ENCODE peak calls at places on chromosomes 5 and 9, in nine cellular contexts. O is IMR-90, L is tibial nerve, Z is stomach, S is adrenal gland, T is HCT116, D is gastrocnemius medialis, A is suprapubic skin, Q is body of pancreas. U is an unnamed sample. For H3K9me3, the result is how much of the 10 kb centered on the place peaks cover.

GRCh38 chr5:135887447-135887864 is 8.2 kb downstream of the IL9 start:
- DNase-seq in O (peak), L (peak), Z (peak), S (peak), T (peak), D (peak), A (peak), Q (peak), U (no peak)

GRCh38 chr5:59587489-59588337 is 305.8 kb downstream of the PDE4D start:
- DNase-seq in O (peak), L (no peak), Z (peak), S (peak), T (no peak), D (peak), A (no peak), Q (peak), U (peak)

GRCh38 chr9:72443855-72444254 is 77.6 kb upstream of the TMC1 start:
- DNase-seq in O (no peak), L (no peak), Z (no peak), S (peak), T (no peak), D (no peak), A (no peak), Q (no peak), U (no peak)

GRCh38 chr9:123232332-123232731 is 36.1 kb downstream of the STRBP start:
- DNase-seq in O (no peak), L (no peak), Z (no peak), S (no peak), T (no peak), D (no peak), A (no peak), Q (no peak), U (no peak)

GRCh38 chr5:119343766-119344165 is 12.1 kb upstream of the TNFAIP8 start:
- DNase-seq in O (peak), L (no peak), Z (no peak), S (no peak), T (no peak), D (no peak), A (no peak), Q (no peak), U (no peak)

GRCh38 chr5:400282-401215 is 42.4 kb upstream of the EXOC3 start:
- DNase-seq in O (peak), L (no peak), Z (no peak), S (no peak), T (no peak), D (no peak), A (peak), Q (no peak), U (peak)

GRCh38 chr5:56673171-56673570 is 142.2 kb upstream of the MAP3K1 start:
- DNase-seq in O (no peak), L (no peak), Z (no peak), S (no peak), T (no peak), D (no peak), A (no peak), Q (no peak), U (no peak)

GRCh38 chr5:154756203-154756870 is 1.2 kb downstream of the LARP1 start:
- DNase-seq in O (no peak), L (no peak), Z (peak), S (peak), T (no peak), D (peak), A (peak), Q (peak), U (peak)

GRCh38 chr5:61471352-61471751 is 139.3 kb downstream of the ZSWIM6 start:
- DNase-seq in O (no peak), L (no peak), Z (no peak), S (no peak), T (no peak), D (no peak), A (no peak), Q (no peak), U (no peak)

GRCh38 chr9:128554155-128554862 is 1.9 kb downstream of the SPTAN1 start:
- DNase-seq in O (peak), L (peak), Z (peak), S (peak), T (peak), D (peak), A (no peak), Q (peak), U (no peak)

GRCh38 chr5:137624786-137625349 is 111.0 kb downstream of the KLHL3 start:
- DNase-seq in O (no peak), L (no peak), Z (no peak), S (peak), T (no peak), D (peak), A (no peak), Q (no peak), U (no peak)

GRCh38 chr5:14038341-14038959 is 94.0 kb upstream of the DNAH5 start:
- DNase-seq in O (peak), L (no peak), Z (no peak), S (no peak), T (peak), D (no peak), A (no peak), Q (no peak), U (no peak)

GRCh38 chr5:177588413-177588909 is 3.5 kb upstream of the TMED9 start:
- DNase-seq in O (no peak), L (no peak), Z (no peak), S (no peak), T (no peak), D (no peak), A (no peak), Q (no peak), U (no peak)

GRCh38 chr5:15571081-15571480 is 71.1 kb downstream of the FBXL7 start:
- DNase-seq in O (no peak), L (no peak), Z (no peak), S (no peak), T (no peak), D (no peak), A (no peak), Q (no peak), U (no peak)

GRCh38 chr5:4832491-4832890 is 307.6 kb upstream of the ADAMTS16 start:
- DNase-seq in O (no peak), L (no peak), Z (no peak), S (no peak), T (no peak), D (no peak), A (no peak), Q (no peak), U (no peak)

GRCh38 chr5:164145458-164145857 is 640.0 kb downstream of the MAT2B start:
- DNase-seq in O (no peak), L (no peak), Z (no peak), S (no peak), T (no peak), D (no peak), A (no peak), Q (no peak), U (no peak)

GRCh38 chr5:137622850-137623249 is 113.0 kb downstream of the KLHL3 start:
- DNase-seq in O (no peak), L (peak), Z (peak), S (peak), T (no peak), D (peak), A (no peak), Q (peak), U (peak)

GRCh38 chr9:71250626-71251025 is 129.2 kb upstream of the TRPM3 start:
- DNase-seq in O (no peak), L (no peak), Z (no peak), S (no peak), T (no peak), D (no peak), A (no peak), Q (no peak), U (no peak)

GRCh38 chr5:81626524-81626923 is 124.4 kb downstream of the SSBP2 start:
- DNase-seq in O (peak), L (no peak), Z (no peak), S (peak), T (peak), D (no peak), A (no peak), Q (no peak), U (peak)

GRCh38 chr9:69035438-69036316 is at the start of gene FXN:
- DNase-seq in O (peak), L (peak), Z (peak), S (peak), T (peak), D (peak), A (peak), Q (peak), U (peak)

GRCh38 chr9:77218612-77219011 is 41.3 kb downstream of the VPS13A start:
- DNase-seq in O (peak), L (no peak), Z (no peak), S (no peak), T (no peak), D (no peak), A (no peak), Q (no peak), U (no peak)

GRCh38 chr5:114387433-114387832 is 25.6 kb downstream of the KCNN2 start:
- DNase-seq in O (no peak), L (no peak), Z (no peak), S (peak), T (no peak), D (no peak), A (no peak), Q (no peak), U (no peak)

GRCh38 chr5:101948615-101949014 is 347.5 kb downstream of the SLCO4C1 start:
- DNase-seq in O (no peak), L (no peak), Z (no peak), S (no peak), T (no peak), D (no peak), A (no peak), Q (no peak), U (no peak)

GRCh38 chr9:122374885-122375420 is 4.1 kb downstream of the PTGS1 start:
- DNase-seq in O (peak), L (peak), Z (peak), S (peak), T (no peak), D (peak), A (peak), Q (peak), U (no peak)

GRCh38 chr5:38556115-38556598 is 289 bp downstream of the LIFR start:
- DNase-seq in O (no peak), L (no peak), Z (no peak), S (peak), T (no peak), D (no peak), A (no peak), Q (peak), U (no peak)

GRCh38 chr9:72362680-72363139 is 2.3 kb downstream of the ZFAND5 start:
- DNase-seq in O (peak), L (peak), Z (peak), S (peak), T (no peak), D (peak), A (no peak), Q (peak), U (peak)

GRCh38 chr5:135156715-135157404 is 122.8 kb upstream of the PITX1 start:
- DNase-seq in O (no peak), L (no peak), Z (no peak), S (no peak), T (no peak), D (no peak), A (no peak), Q (no peak), U (no peak)

GRCh38 chr9:78396087-78396486 is 99.2 kb downstream of the PSAT1 start:
- DNase-seq in O (no peak), L (no peak), Z (no peak), S (no peak), T (no peak), D (no peak), A (no peak), Q (no peak), U (no peak)

GRCh38 chr9:71916834-71917534 is 5.5 kb downstream of the C9orf85 start:
- DNase-seq in O (no peak), L (no peak), Z (no peak), S (no peak), T (no peak), D (no peak), A (no peak), Q (no peak), U (no peak)

GRCh38 chr5:6827815-6828214 is 114.6 kb downstream of the TENT4A start:
- DNase-seq in O (no peak), L (no peak), Z (no peak), S (no peak), T (no peak), D (no peak), A (no peak), Q (no peak), U (no peak)

GRCh38 chr9:26811106-26811505 is 81.5 kb downstream of the CAAP1 start:
- DNase-seq in O (no peak), L (no peak), Z (no peak), S (no peak), T (no peak), D (no peak), A (no peak), Q (no peak), U (no peak)

GRCh38 chr5:132927355-132927754 is 36.1 kb downstream of the AFF4 start:
- DNase-seq in O (no peak), L (no peak), Z (no peak), S (no peak), T (no peak), D (no peak), A (no peak), Q (no peak), U (no peak)

DNA sequence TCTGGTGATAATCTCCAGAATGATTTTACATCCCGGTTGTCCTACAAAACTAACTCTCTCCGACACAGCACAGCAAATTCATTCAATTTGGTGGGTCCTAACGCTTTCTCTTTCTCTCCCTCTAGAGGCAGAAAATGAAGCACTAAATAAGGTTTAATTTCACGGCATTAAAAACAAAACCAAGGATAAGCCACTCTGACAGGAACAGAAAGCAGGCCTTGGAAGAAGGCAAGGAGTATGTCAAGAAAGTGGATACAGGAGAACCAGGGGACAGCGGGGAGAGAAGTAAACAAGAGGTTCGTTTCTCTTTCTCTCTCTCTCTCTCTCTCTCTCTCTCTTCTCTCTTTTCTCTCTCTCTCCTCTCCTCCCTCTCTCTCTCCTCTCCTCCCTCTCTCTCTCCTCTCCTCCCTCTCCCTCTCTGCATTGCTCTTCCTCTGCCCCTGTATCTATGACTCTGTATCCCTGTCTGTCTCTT is 49.8 kb downstream of the EBF1 start:
- DNase-seq in O (peak), L (no peak), Z (no peak), S (no peak), T (no peak), D (no peak), A (no peak), Q (no peak), U (no peak)
- TF ChIP-seq CTCF in O (peak), L (peak), Z (no peak), S (peak), T (no peak), D (peak), A (no peak), Q (peak), U (peak)

GRCh38 chr5:141419074-141419880 is 1.6 kb upstream of the PCDHGA11 start:
- DNase-seq in O (no peak), L (no peak), Z (no peak), S (no peak), T (no peak), D (no peak), A (no peak), Q (no peak), U (peak)

GRCh38 chr5:141412853-141413539 is at the start of gene PCDHGA10:
- DNase-seq in O (peak), L (peak), Z (peak), S (peak), T (peak), D (no peak), A (no peak), Q (no peak), U (peak)

GRCh38 chr5:141409598-141410306 is 1.9 kb downstream of the PCDHGB6 start:
- DNase-seq in O (no peak), L (no peak), Z (no peak), S (no peak), T (no peak), D (no peak), A (no peak), Q (no peak), U (no peak)

GRCh38 chr5:141411575-141411974 is 1.2 kb upstream of the PCDHGA10 start:
- DNase-seq in O (no peak), L (no peak), Z (no peak), S (no peak), T (no peak), D (no peak), A (no peak), Q (no peak), U (no peak)

GRCh38 chr5:141413540-141414069 is 818 bp downstream of the PCDHGA10 start:
- DNase-seq in O (no peak), L (no peak), Z (no peak), S (no peak), T (peak), D (no peak), A (no peak), Q (no peak), U (no peak)
- H3K9me3 ChIP-seq in O (half or more), L (under half), Z (under half), S (under half), T (under half), D (under half), A (half or more), Q (half or more), U (under half)

GRCh38 chr9:104968025-104968982 is 40.3 kb upstream of the ABCA1 start:
- DNase-seq in O (peak), L (peak), Z (peak), S (peak), T (peak), D (peak), A (peak), Q (peak), U (peak)
- TF ChIP-seq POLR2A in O (no peak), L (peak), Z (no peak), S (peak), T (peak), D (peak), A (no peak), Q (peak), U (peak)

GRCh38 chr5:74394543-74394923 is 246.0 kb downstream of the ENC1 start:
- DNase-seq in O (no peak), L (no peak), Z (no peak), S (no peak), T (no peak), D (no peak), A (no peak), Q (no peak), U (no peak)
- TF ChIP-seq CTCF in O (no peak), L (no peak), Z (no peak), S (no peak), T (peak), D (no peak), A (no peak), Q (no peak), U (no peak)

U was measured in right lobe of liver.